ENCODE peak calls at places on chromosomes 2 and 18, in nine cellular contexts. B is activated CD8-positive, alpha-beta memory T cell treated with anti-CD3 and anti-CD28 coated beads, Interleukin-2, amount 50 U/mL, for 4 hours; K is HCEC 1CT; A is ureter; X is activated T-helper 1 cell treated with anti-CD3 and anti-CD28 coated beads, Interleukin-2, amount 50 U/mL, for 16 hours; Z is NCI-H2171 treated with DMSO at 0.1 percent for 48 hours; G is foreskin keratinocyte; L is EL; P is GM13976. H is an unnamed sample.

GRCh38 chr2:68594674-68595492 is 48.5 kb upstream of the PROKR1 start:
- DNase-seq in L (peak), P (peak), A (no peak), K (peak), G (no peak), X (peak), Z (peak), B (peak), H (peak)

GRCh38 chr2:10762651-10763460 is 41.4 kb downstream of the ATP6V1C2 start:
- DNase-seq in Z (no peak), A (no peak), B (no peak), P (no peak), G (no peak), X (no peak), L (peak), K (peak), H (peak)

GRCh38 chr2:36376992-36377738 is 21.6 kb downstream of the CRIM1 start:
- DNase-seq in L (peak), X (no peak), A (no peak), Z (no peak), B (no peak), G (peak), K (no peak), P (no peak), H (peak)

GRCh38 chr2:186544255-186544675 is 45.6 kb upstream of the ITGAV start:
- DNase-seq in P (no peak), X (no peak), L (peak), G (peak), A (no peak), B (no peak), Z (no peak), K (peak), H (peak)

GRCh38 chr2:3242747-3243369 is 134.8 kb downstream of the EIPR1 start:
- DNase-seq in K (no peak), G (no peak), Z (no peak), P (peak), L (no peak), B (peak), A (no peak), X (no peak), H (no peak)

GRCh38 chr2:202612145-202612544 is 22.6 kb upstream of the FAM117B start:
- DNase-seq in G (no peak), P (no peak), L (no peak), Z (no peak), X (no peak), A (no peak), B (no peak), K (no peak), H (no peak)

GRCh38 chr2:69567157-69567908 is 76.2 kb downstream of the AAK1 start:
- DNase-seq in Z (no peak), G (peak), X (no peak), B (no peak), P (no peak), L (peak), K (peak), A (no peak), H (peak)

GRCh38 chr2:6957031-6957714 is 40.0 kb downstream of the RNF144A start:
- DNase-seq in P (no peak), A (peak), G (no peak), X (no peak), L (no peak), B (no peak), Z (no peak), K (no peak), H (no peak)

GRCh38 chr18:27604583-27604982 is 419.5 kb upstream of the CHST9 start:
- DNase-seq in K (peak), L (peak), G (no peak), A (no peak), Z (no peak), B (no peak), X (no peak), P (no peak), H (peak)

GRCh38 chr18:13474336-13474735 is 252.0 kb downstream of the FAM210A start:
- DNase-seq in B (no peak), K (no peak), Z (no peak), P (no peak), L (no peak), X (no peak), A (no peak), G (no peak), H (no peak)

GRCh38 chr2:19651466-19651865 is 250.3 kb downstream of the TTC32 start:
- DNase-seq in K (peak), X (no peak), Z (no peak), G (no peak), B (no peak), A (no peak), P (no peak), L (no peak), H (no peak)

GRCh38 chr2:215401896-215402379 is 33.9 kb downstream of the FN1 start:
- DNase-seq in L (peak), A (no peak), G (no peak), B (no peak), P (no peak), X (no peak), K (peak), Z (peak), H (peak)

GRCh38 chr2:9258501-9258900 is 51.9 kb downstream of the ASAP2 start:
- DNase-seq in Z (no peak), G (no peak), X (no peak), P (no peak), B (no peak), A (no peak), K (no peak), L (no peak), H (no peak)

GRCh38 chr2:78431241-78431640 is 594.3 kb upstream of the REG3G start:
- DNase-seq in X (no peak), L (no peak), B (no peak), G (no peak), K (no peak), P (no peak), A (no peak), Z (no peak), H (no peak)

GRCh38 chr2:25280066-25280687 is 61.5 kb downstream of the DNMT3A start:
- DNase-seq in K (no peak), G (no peak), L (no peak), X (no peak), Z (no peak), B (no peak), A (no peak), P (peak), H (no peak)

GRCh38 chr2:217947341-217948316 is 55.2 kb downstream of the TNS1 start:
- DNase-seq in L (no peak), G (no peak), K (no peak), P (no peak), X (no peak), Z (peak), A (no peak), B (no peak), H (no peak)

GRCh38 chr18:78580835-78581339 is 398.7 kb upstream of the SALL3 start:
- DNase-seq in P (no peak), X (no peak), B (no peak), K (no peak), L (no peak), G (no peak), Z (no peak), A (no peak), H (no peak)

GRCh38 chr18:55477537-55478300 is 110.3 kb downstream of the TCF4 start:
- DNase-seq in A (no peak), X (no peak), B (no peak), G (peak), P (peak), L (peak), K (peak), Z (no peak), H (peak)

GRCh38 chr2:144516417-144516980 is 3.4 kb downstream of the ZEB2 start:
- DNase-seq in P (no peak), K (peak), Z (peak), L (peak), G (no peak), B (peak), A (no peak), X (no peak), H (peak)

GRCh38 chr2:230913406-230913805 is 11.6 kb downstream of the GPR55 start:
- DNase-seq in K (peak), A (no peak), Z (no peak), P (no peak), L (no peak), X (no peak), B (peak), G (no peak), H (peak)

H was measured in Daoy.